ENCODE peak calls at places on chromosomes 16 and 17, in ten cellular contexts. X, Z, Q, Y, F, J, M, A, K and H are unnamed samples.

GRCh38 chr16:10941127-10941933 is 938 bp downstream of the DEXI start:
- DNase-seq in M (peak), F (no peak), Y (no peak), K (no peak), J (no peak), A (no peak), Q (no peak), X (peak), Z (peak), H (no peak)

GRCh38 chr16:49201118-49201517 is 80.5 kb downstream of the CBLN1 start:
- DNase-seq in F (no peak), A (no peak), X (no peak), Q (no peak), Y (no peak), J (no peak), Z (no peak), K (no peak), M (no peak), H (no peak)

GRCh38 chr17:65158622-65159021 is 21.5 kb downstream of the RGS9 start:
- DNase-seq in Q (no peak), K (no peak), M (no peak), A (no peak), J (no peak), F (no peak), Y (no peak), X (no peak), Z (no peak), H (no peak)

GRCh38 chr16:27230562-27230991 is 27.3 kb downstream of the KDM8 start:
- DNase-seq in A (no peak), X (no peak), M (no peak), Q (no peak), Z (no peak), J (no peak), K (no peak), F (peak), Y (peak), H (peak)

GRCh38 chr17:40290629-40291296 is 3.1 kb downstream of the CDC6 start:
- DNase-seq in M (peak), K (peak), J (no peak), F (peak), A (peak), Y (no peak), Q (peak), Z (no peak), X (peak), H (no peak)

GRCh38 chr17:74742978-74743545 is 5.4 kb upstream of the NHERF1 start:
- DNase-seq in A (no peak), M (no peak), Q (no peak), J (no peak), Y (no peak), Z (no peak), X (no peak), K (no peak), F (no peak), H (no peak)

GRCh38 chr17:383771-384621 is 31.4 kb upstream of the RPH3AL start:
- DNase-seq in A (no peak), Q (no peak), M (no peak), K (no peak), Z (no peak), F (no peak), X (peak), Y (no peak), J (no peak), H (no peak)

GRCh38 chr17:13727441-13728171 is 125.9 kb upstream of the HS3ST3A1 start:
- DNase-seq in Z (no peak), J (no peak), M (no peak), A (peak), Q (peak), Y (no peak), F (no peak), X (no peak), K (peak), H (no peak)

GRCh38 chr17:28228109-28228840 is 90.7 kb upstream of the TMEM97 start:
- DNase-seq in Z (no peak), X (peak), J (no peak), M (peak), A (no peak), F (no peak), K (no peak), Q (no peak), Y (no peak), H (no peak)

GRCh38 chr17:57135748-57136342 is 50.8 kb downstream of the AKAP1 start:
- DNase-seq in J (no peak), K (no peak), Z (no peak), X (no peak), Q (no peak), F (no peak), A (no peak), Y (no peak), M (no peak), H (no peak)

GRCh38 chr17:47204722-47205418 is 4.3 kb upstream of the MYL4 start:
- DNase-seq in Y (no peak), F (peak), A (peak), K (peak), J (no peak), Z (no peak), M (peak), Q (peak), X (no peak), H (no peak)

GRCh38 chr16:11682655-11683096 is 14.4 kb downstream of the SNN start:
- DNase-seq in Q (peak), F (no peak), Y (no peak), K (peak), A (peak), J (no peak), X (no peak), Z (no peak), M (no peak), H (no peak)

GRCh38 chr16:75491876-75492275 is 3.4 kb downstream of the CHST6 start:
- DNase-seq in K (no peak), Q (no peak), A (no peak), M (peak), Y (no peak), X (peak), J (no peak), F (no peak), Z (no peak), H (no peak)

GRCh38 chr17:73261952-73262675 is 434 bp upstream of the CPSF4L start:
- DNase-seq in A (no peak), J (no peak), K (no peak), X (peak), M (no peak), Q (no peak), Z (no peak), F (no peak), Y (no peak), H (no peak)

GRCh38 chr16:88995746-88996535 is 18.9 kb upstream of the CBFA2T3 start:
- DNase-seq in Q (no peak), J (no peak), K (no peak), A (no peak), Z (no peak), Y (no peak), X (no peak), F (no peak), M (no peak), H (no peak)

GRCh38 chr16:53159781-53160436 is 105.1 kb downstream of the CHD9 start:
- DNase-seq in M (peak), Z (no peak), J (no peak), Q (peak), X (peak), K (peak), A (peak), F (peak), Y (no peak), H (no peak)

GRCh38 chr17:48228720-48229119 is 121.2 kb downstream of the SNX11 start:
- DNase-seq in M (peak), A (no peak), Y (no peak), F (no peak), K (no peak), J (no peak), Q (no peak), Z (no peak), X (peak), H (no peak)

GRCh38 chr16:75506567-75506966 is 11.3 kb upstream of the CHST6 start:
- DNase-seq in X (no peak), K (peak), M (no peak), Z (no peak), J (peak), F (no peak), Y (no peak), Q (peak), A (peak), H (no peak)

GRCh38 chr16:85333744-85334640 is 221.7 kb upstream of the CIBAR2 start:
- DNase-seq in Y (peak), J (no peak), F (no peak), X (no peak), M (no peak), Z (no peak), Q (no peak), A (no peak), K (no peak), H (no peak)

GRCh38 chr17:16448490-16448889 is 33.1 kb downstream of the TRPV2 start:
- DNase-seq in J (no peak), Y (no peak), X (no peak), K (no peak), Q (no peak), A (no peak), M (no peak), F (no peak), Z (no peak), H (no peak)

GRCh38 chr16:50381679-50382440 is 13.1 kb upstream of the BRD7 start:
- DNase-seq in Z (no peak), K (no peak), J (no peak), A (no peak), Y (no peak), X (peak), Q (no peak), F (no peak), M (peak), H (no peak)

GRCh38 chr16:30063278-30063892 is 2.2 kb upstream of the ALDOA start:
- DNase-seq in F (no peak), M (no peak), A (no peak), J (no peak), X (no peak), Q (no peak), Y (no peak), K (no peak), Z (no peak), H (no peak)
- H3K4me3 ChIP-seq in F (no peak), M (no peak), A (peak), J (no peak), X (peak), Q (no peak), Y (peak), K (no peak), Z (peak), H (peak)

DNA sequence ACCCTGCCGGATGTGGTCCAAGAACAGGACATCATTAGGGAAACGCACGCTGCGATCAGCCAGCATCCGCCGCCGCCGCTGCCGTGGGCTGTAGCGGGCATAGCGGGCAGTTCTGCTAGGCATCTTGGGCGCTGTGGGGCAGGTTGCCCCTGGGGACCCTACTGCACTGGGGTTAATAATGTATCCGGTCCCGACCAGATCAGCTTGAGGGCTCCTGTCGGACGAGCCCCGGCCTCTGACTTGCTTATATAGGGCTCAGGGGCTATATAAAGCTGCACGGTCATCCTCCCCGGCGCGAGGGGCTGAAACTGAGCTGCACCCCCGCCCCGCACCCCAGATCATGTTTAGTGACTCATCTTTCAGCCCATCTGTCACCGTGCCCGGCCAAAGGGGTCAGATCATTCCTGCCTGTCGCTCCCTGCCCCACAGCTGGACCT is at the start of gene PPP1R27:
- DNase-seq in J (no peak), M (no peak), X (no peak), F (no peak), K (no peak), Q (no peak), A (no peak), Y (no peak), Z (no peak), H (no peak)
- H3K4me3 ChIP-seq in J (no peak), M (peak), X (peak), F (no peak), K (peak), Q (peak), A (peak), Y (peak), Z (peak), H (peak)

GRCh38 chr17:35448899-35449227 is 297 bp upstream of the SLFN13 start:
- DNase-seq in X (peak), Z (no peak), M (no peak), F (no peak), Q (no peak), K (no peak), J (no peak), Y (no peak), A (no peak), H (no peak)
- H3K4me3 ChIP-seq in X (peak), Z (peak), M (no peak), F (no peak), Q (no peak), K (peak), J (no peak), Y (peak), A (peak), H (peak)

DNA sequence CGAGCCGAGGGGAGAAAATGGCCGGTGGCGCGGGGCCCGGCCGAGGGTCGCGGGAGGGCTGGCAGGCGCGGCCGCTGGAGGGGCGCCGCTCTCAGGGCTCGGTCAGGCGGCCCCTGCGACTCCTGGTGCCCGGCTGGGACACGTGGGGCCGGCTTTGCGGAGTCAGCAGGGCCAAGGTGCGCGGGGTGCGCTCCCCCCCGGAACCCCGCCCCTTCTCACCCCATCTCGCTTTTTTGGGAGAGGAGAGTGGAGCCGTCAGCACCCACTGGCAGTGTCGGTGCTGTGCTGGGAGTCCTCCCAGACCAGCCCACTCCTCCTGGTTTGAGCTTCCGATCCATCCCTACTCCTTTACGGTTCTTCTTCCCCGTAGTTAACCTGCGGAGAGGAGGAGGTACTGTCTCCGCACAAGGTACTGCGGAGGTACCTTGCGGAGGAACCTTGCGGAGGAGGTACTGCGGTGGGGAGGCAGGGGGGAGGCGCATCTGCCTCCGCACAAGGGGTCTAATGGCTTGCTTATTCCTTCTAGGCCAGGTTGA is 19.0 kb upstream of the CBX8 start:
- DNase-seq in Q (no peak), M (no peak), F (no peak), Y (no peak), A (no peak), J (no peak), K (no peak), X (peak), Z (no peak), H (no peak)
- H3K4me3 ChIP-seq in Q (no peak), M (no peak), F (no peak), Y (no peak), A (no peak), J (no peak), K (no peak), X (peak), Z (no peak), H (no peak)

GRCh38 chr16:23398987-23399805 is 53.8 kb downstream of the COG7 start:
- DNase-seq in A (no peak), Z (no peak), J (no peak), Y (no peak), K (no peak), X (peak), F (no peak), Q (no peak), M (peak), H (peak)
- H3K4me3 ChIP-seq in A (no peak), Z (no peak), J (no peak), Y (no peak), K (no peak), X (peak), F (no peak), Q (no peak), M (no peak), H (no peak)

GRCh38 chr17:54901230-54901847 is 687 bp downstream of the TOM1L1 start:
- DNase-seq in X (no peak), A (peak), Y (no peak), K (peak), Q (peak), M (peak), J (peak), F (no peak), Z (no peak), H (no peak)
- H3K4me3 ChIP-seq in X (peak), A (peak), Y (peak), K (peak), Q (peak), M (peak), J (peak), F (no peak), Z (peak), H (peak)

GRCh38 chr17:43790311-43790940 is 10.2 kb downstream of the CFAP97D1 start:
- DNase-seq in Z (no peak), M (peak), Q (no peak), X (no peak), A (no peak), J (no peak), K (no peak), Y (no peak), F (no peak), H (no peak)

GRCh38 chr17:43789482-43789881 is 9.2 kb downstream of the CFAP97D1 start:
- DNase-seq in Y (no peak), Z (no peak), A (no peak), J (no peak), Q (no peak), X (no peak), K (no peak), M (no peak), F (no peak), H (no peak)

GRCh38 chr17:43787728-43788127 is 7.5 kb downstream of the CFAP97D1 start:
- DNase-seq in X (no peak), F (no peak), K (no peak), Z (no peak), M (no peak), J (no peak), Y (no peak), A (no peak), Q (no peak), H (no peak)

DNA sequence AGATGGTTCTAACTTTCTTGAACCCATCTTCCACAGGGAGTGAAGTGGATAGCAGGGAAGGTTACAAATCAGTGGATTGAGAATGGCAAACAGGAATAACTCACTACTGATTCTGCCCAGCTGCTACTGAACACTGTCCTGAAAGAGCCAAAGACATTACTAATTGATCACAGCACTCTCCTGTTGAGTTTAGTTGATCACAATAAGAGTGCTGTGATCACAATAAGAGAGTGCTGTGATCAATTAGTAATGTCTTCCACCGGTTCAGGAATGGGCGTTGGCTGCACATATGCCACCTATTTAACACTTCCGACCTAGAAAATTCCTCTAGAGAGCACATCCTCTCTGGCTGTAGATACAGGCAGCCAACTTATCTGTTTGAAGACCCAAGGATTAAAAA is 11.4 kb downstream of the CFAP97D1 start:
- DNase-seq in K (peak), J (no peak), M (peak), Z (no peak), A (peak), F (no peak), Q (peak), Y (no peak), X (peak), H (no peak)
- H3K4me3 ChIP-seq in K (no peak), J (no peak), M (no peak), Z (no peak), A (no peak), F (no peak), Q (no peak), Y (no peak), X (no peak), H (no peak)